ENCODE peak calls at places on chromosomes 7 and 10, in nine cellular contexts. Z is IMR-90, K is A549, A is upper lobe of right lung, B is ovary, C is cardiac muscle cell, R is stomach, Y is aorta, E is iPS DF 6.9. N is an unnamed sample.

GRCh38 chr7:106818736-106819135 is 46.3 kb upstream of the PIK3CG start:
- DNase-seq in Z (no peak), K (no peak), A (no peak), B (no peak), C (no peak), R (no peak), Y (no peak), E (no peak), N (no peak)

GRCh38 chr7:158720107-158720506 is 15.5 kb upstream of the NCAPG2 start:
- DNase-seq in Z (no peak), K (no peak), A (no peak), B (no peak), C (no peak), R (no peak), Y (no peak), E (no peak), N (no peak)

GRCh38 chr7:156895024-156895780 is 2.2 kb upstream of the LMBR1 start:
- DNase-seq in Z (no peak), K (no peak), A (no peak), B (no peak), C (no peak), R (no peak), Y (no peak), E (no peak), N (peak; percentile 51)

GRCh38 chr7:106099539-106099938 is 12.6 kb downstream of the SYPL1 start:
- DNase-seq in Z (no peak), K (no peak), A (no peak), B (no peak), C (no peak), R (no peak), Y (no peak), E (no peak), N (no peak)

GRCh38 chr10:96501985-96502384 is 11.7 kb downstream of the TLL2 start:
- DNase-seq in Z (no peak), K (no peak), A (no peak), B (no peak), C (no peak), R (no peak), Y (no peak), E (no peak), N (no peak)

GRCh38 chr10:128457136-128457535 is 330.9 kb upstream of the MKI67 start:
- DNase-seq in Z (no peak), K (no peak), A (no peak), B (no peak), C (no peak), R (no peak), Y (no peak), E (no peak), N (no peak)

GRCh38 chr10:113687041-113687440 is 7.3 kb downstream of the CASP7 start:
- DNase-seq in Z (no peak), K (no peak), A (no peak), B (no peak), C (no peak), R (no peak), Y (no peak), E (no peak), N (no peak)

GRCh38 chr7:92754756-92755581 is 81.4 kb downstream of the CDK6 start:
- DNase-seq in Z (no peak), K (no peak), A (no peak), B (no peak), C (no peak), R (no peak), Y (no peak), E (no peak), N (no peak)

GRCh38 chr7:102890292-102890970 is 22.4 kb upstream of the LRRC17 start:
- DNase-seq in Z (peak; percentile 91), K (no peak), A (no peak), B (no peak), C (no peak), R (no peak), Y (no peak), E (no peak), N (no peak)

GRCh38 chr10:110789604-110790428 is 81.9 kb upstream of the PDCD4 start:
- DNase-seq in Z (no peak), K (no peak), A (no peak), B (no peak), C (no peak), R (no peak), Y (no peak), E (no peak), N (no peak)

GRCh38 chr10:42753507-42754154 is 29.0 kb upstream of the BMS1 start:
- DNase-seq in Z (no peak), K (no peak), A (no peak), B (no peak), C (peak; percentile 0), R (no peak), Y (no peak), E (no peak), N (peak; percentile 68)

GRCh38 chr7:129575699-129576098 is 35.8 kb upstream of the NRF1 start:
- DNase-seq in Z (no peak), K (no peak), A (no peak), B (no peak), C (no peak), R (no peak), Y (no peak), E (no peak), N (no peak)

GRCh38 chr7:39228946-39229345 is 251.2 kb downstream of the POU6F2 start:
- DNase-seq in Z (peak; percentile 0), K (no peak), A (no peak), B (no peak), C (no peak), R (no peak), Y (no peak), E (no peak), N (no peak)

GRCh38 chr7:105654994-105655900 is 74.0 kb upstream of the EFCAB10 start:
- DNase-seq in Z (peak; percentile 67), K (no peak), A (peak; percentile 6), B (peak; percentile 62), C (peak; percentile 66), R (peak; percentile 68), Y (no peak), E (no peak), N (no peak)

GRCh38 chr10:133140417-133141143 is 19.4 kb upstream of the KNDC1 start:
- DNase-seq in Z (no peak), K (no peak), A (no peak), B (peak; percentile 10), C (no peak), R (no peak), Y (peak; percentile 63), E (no peak), N (peak; percentile 40)

GRCh38 chr10:88041243-88042161 is 178.1 kb downstream of the PTEN start:
- DNase-seq in Z (peak; percentile 48), K (no peak), A (no peak), B (no peak), C (no peak), R (no peak), Y (no peak), E (no peak), N (no peak)

GRCh38 chr7:112063974-112064373 is 142.2 kb downstream of the DOCK4 start:
- DNase-seq in Z (no peak), K (no peak), A (no peak), B (no peak), C (no peak), R (no peak), Y (no peak), E (no peak), N (no peak)

GRCh38 chr7:112060625-112061024 is 145.6 kb downstream of the DOCK4 start:
- DNase-seq in Z (no peak), K (peak; percentile 36), A (no peak), B (no peak), C (no peak), R (no peak), Y (no peak), E (no peak), N (no peak)

GRCh38 chr7:112058654-112059053 is 147.5 kb downstream of the DOCK4 start:
- DNase-seq in Z (no peak), K (no peak), A (no peak), B (no peak), C (no peak), R (no peak), Y (no peak), E (no peak), N (no peak)

GRCh38 chr7:112056409-112056808 is 149.8 kb downstream of the DOCK4 start:
- DNase-seq in Z (peak; percentile 82), K (peak; percentile 64), A (no peak), B (no peak), C (no peak), R (no peak), Y (no peak), E (no peak), N (no peak)

DNA sequence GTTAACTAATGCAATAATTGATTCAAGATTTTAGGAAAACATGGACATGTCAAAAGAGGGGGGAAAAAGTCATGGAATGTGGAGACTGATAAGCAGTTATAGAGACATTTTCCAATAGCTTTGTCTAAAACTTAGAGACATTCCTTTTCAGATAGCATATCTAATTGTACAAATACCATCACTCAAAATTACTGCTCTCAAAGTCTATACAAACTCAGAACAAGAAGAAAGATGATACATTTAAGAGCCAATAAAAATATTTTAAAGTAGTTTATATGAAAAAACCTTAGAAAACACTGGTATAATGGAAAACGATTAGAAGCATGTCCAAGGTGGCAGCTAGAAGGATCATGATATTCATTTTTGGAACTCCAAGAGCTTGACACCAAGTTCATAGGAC is 146.5 kb downstream of the DOCK4 start:
- DNase-seq in Z (no peak), K (no peak), A (no peak), B (no peak), C (no peak), R (no peak), Y (no peak), E (no peak), N (no peak)
- H3K4me1 ChIP-seq in Z (no peaks in the 10 kb centered on the region), K (peaks cover 55% of the 10 kb centered on the region), A (peaks cover 22% of the 10 kb centered on the region), B (peaks cover 8% of the 10 kb centered on the region), C (no peaks in the 10 kb centered on the region), R (no peaks in the 10 kb centered on the region), Y (no peaks in the 10 kb centered on the region), E (no peaks in the 10 kb centered on the region), N (no peaks in the 10 kb centered on the region)

GRCh38 chr7:52779004-52779403 is 256.4 kb upstream of the POM121L12 start:
- DNase-seq in Z (no peak), K (no peak), A (no peak), B (no peak), C (no peak), R (no peak), Y (no peak), E (no peak), N (no peak)
- H3K9me3 ChIP-seq in Z (peaks cover 9% of the 10 kb centered on the region), K (no peaks in the 10 kb centered on the region), A (no peaks in the 10 kb centered on the region), B (no peaks in the 10 kb centered on the region), C (no peaks in the 10 kb centered on the region), R (peaks cover 14% of the 10 kb centered on the region), Y (no peaks in the 10 kb centered on the region), E (no peaks in the 10 kb centered on the region), N (no peaks in the 10 kb centered on the region)

DNA sequence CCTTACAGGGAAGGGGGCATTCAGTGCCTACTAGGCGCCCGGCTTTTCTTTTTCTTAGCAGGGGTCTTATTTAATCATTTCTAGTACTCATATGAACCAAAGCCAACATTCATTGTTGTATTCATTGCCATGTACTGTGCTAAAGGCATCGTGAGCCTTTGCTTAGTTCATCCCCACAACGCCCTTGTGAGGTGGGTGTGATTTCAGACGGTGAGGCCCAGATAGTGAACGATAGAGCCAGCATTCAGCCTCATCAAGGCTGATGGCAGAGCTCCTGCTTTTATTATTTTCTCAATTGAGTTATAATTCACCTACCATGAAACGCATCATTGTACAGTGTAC is 50.0 kb downstream of the HK1 start:
- DNase-seq in Z (no peak), K (no peak), A (no peak), B (no peak), C (no peak), R (no peak), Y (no peak), E (no peak), N (no peak)
- H3K4me3 ChIP-seq in Z (no peak overlapping the region), K (no peak overlapping the region), A (no peak overlapping the region), B (peak overlapping the region; percentile 5), C (no peak overlapping the region), R (peak overlapping the region; percentile 22), Y (no peak overlapping the region), E (no peak overlapping the region), N (peak overlapping the region; percentile 45)

GRCh38 chr10:122292376-122292775 is 21.3 kb downstream of the BTBD16 start:
- DNase-seq in Z (no peak), K (no peak), A (no peak), B (no peak), C (no peak), R (peak; percentile 17), Y (no peak), E (no peak), N (no peak)
- H3K4me1 ChIP-seq in Z (peaks cover 2% of the 10 kb centered on the region), K (peaks cover 11% of the 10 kb centered on the region), A (no peaks in the 10 kb centered on the region), B (no peaks in the 10 kb centered on the region), C (no peaks in the 10 kb centered on the region), R (peaks cover 7% of the 10 kb centered on the region), Y (no peaks in the 10 kb centered on the region), E (peaks cover 1% of the 10 kb centered on the region), N (peaks cover 11% of the 10 kb centered on the region)

N was measured in tibial artery.